ENCODE peak calls at places on chromosomes 5 and 9, in four cellular contexts. One of them, this sample, is unnamed.

GRCh38 chr5:174045470-174046025 is at the start of gene NSG2:
- DNase-seq in IMR-90: peak; percentile 75
- DNase-seq in right cardiac atrium: peak; percentile 83
- DNase-seq in stimulated activated CD8-positive, alpha-beta memory T cell treated with anti-CD3 and anti-CD28 coated beads, Interleukin-7, amount 100 ng/mL, for 1 hour: no peak
- DNase-seq in this sample: peak; percentile 81

GRCh38 chr9:107024193-107024592 is 161.2 kb downstream of the ZNF462 start:
- DNase-seq in IMR-90: no peak
- DNase-seq in right cardiac atrium: no peak
- DNase-seq in stimulated activated CD8-positive, alpha-beta memory T cell treated with anti-CD3 and anti-CD28 coated beads, Interleukin-7, amount 100 ng/mL, for 1 hour: no peak
- DNase-seq in this sample: no peak

GRCh38 chr9:81626511-81626910 is 62.8 kb downstream of the TLE1 start:
- DNase-seq in IMR-90: peak; percentile 75
- DNase-seq in right cardiac atrium: no peak
- DNase-seq in stimulated activated CD8-positive, alpha-beta memory T cell treated with anti-CD3 and anti-CD28 coated beads, Interleukin-7, amount 100 ng/mL, for 1 hour: no peak
- DNase-seq in this sample: no peak

GRCh38 chr5:168578006-168578405 is 1.2 kb downstream of the PANK3 start:
- DNase-seq in IMR-90: peak; percentile 37
- DNase-seq in right cardiac atrium: no peak
- DNase-seq in stimulated activated CD8-positive, alpha-beta memory T cell treated with anti-CD3 and anti-CD28 coated beads, Interleukin-7, amount 100 ng/mL, for 1 hour: no peak
- DNase-seq in this sample: no peak

GRCh38 chr5:172497591-172498255 is 43.4 kb upstream of the SH3PXD2B start:
- DNase-seq in IMR-90: no peak
- DNase-seq in right cardiac atrium: no peak
- DNase-seq in stimulated activated CD8-positive, alpha-beta memory T cell treated with anti-CD3 and anti-CD28 coated beads, Interleukin-7, amount 100 ng/mL, for 1 hour: no peak
- DNase-seq in this sample: no peak

GRCh38 chr9:899440-900184 is 58.1 kb downstream of the DMRT1 start:
- DNase-seq in IMR-90: no peak
- DNase-seq in right cardiac atrium: no peak
- DNase-seq in stimulated activated CD8-positive, alpha-beta memory T cell treated with anti-CD3 and anti-CD28 coated beads, Interleukin-7, amount 100 ng/mL, for 1 hour: no peak
- DNase-seq in this sample: no peak

GRCh38 chr9:137310190-137311052 is 8.3 kb upstream of the NRARP start:
- DNase-seq in IMR-90: no peak
- DNase-seq in right cardiac atrium: no peak
- DNase-seq in stimulated activated CD8-positive, alpha-beta memory T cell treated with anti-CD3 and anti-CD28 coated beads, Interleukin-7, amount 100 ng/mL, for 1 hour: no peak
- DNase-seq in this sample: no peak

GRCh38 chr5:74306845-74307244 is 333.7 kb downstream of the ENC1 start:
- DNase-seq in IMR-90: no peak
- DNase-seq in right cardiac atrium: no peak
- DNase-seq in stimulated activated CD8-positive, alpha-beta memory T cell treated with anti-CD3 and anti-CD28 coated beads, Interleukin-7, amount 100 ng/mL, for 1 hour: no peak
- DNase-seq in this sample: no peak

GRCh38 chr5:140356878-140357730 is 2.9 kb upstream of the SLC4A9 start:
- DNase-seq in IMR-90: no peak
- DNase-seq in right cardiac atrium: no peak
- DNase-seq in stimulated activated CD8-positive, alpha-beta memory T cell treated with anti-CD3 and anti-CD28 coated beads, Interleukin-7, amount 100 ng/mL, for 1 hour: no peak
- DNase-seq in this sample: no peak

GRCh38 chr9:1871486-1872181 is 143.5 kb upstream of the SMARCA2 start:
- DNase-seq in IMR-90: no peak
- DNase-seq in right cardiac atrium: no peak
- DNase-seq in stimulated activated CD8-positive, alpha-beta memory T cell treated with anti-CD3 and anti-CD28 coated beads, Interleukin-7, amount 100 ng/mL, for 1 hour: no peak
- DNase-seq in this sample: no peak

GRCh38 chr9:89759563-89759962 is 154.8 kb downstream of the GADD45G start:
- DNase-seq in IMR-90: no peak
- DNase-seq in right cardiac atrium: no peak
- DNase-seq in stimulated activated CD8-positive, alpha-beta memory T cell treated with anti-CD3 and anti-CD28 coated beads, Interleukin-7, amount 100 ng/mL, for 1 hour: no peak
- DNase-seq in this sample: no peak

GRCh38 chr5:166320923-166321480 is 1970.4 kb upstream of the WWC1 start:
- DNase-seq in IMR-90: no peak
- DNase-seq in right cardiac atrium: no peak
- DNase-seq in stimulated activated CD8-positive, alpha-beta memory T cell treated with anti-CD3 and anti-CD28 coated beads, Interleukin-7, amount 100 ng/mL, for 1 hour: no peak
- DNase-seq in this sample: no peak

GRCh38 chr9:121133104-121133816 is 58.5 kb downstream of the CNTRL start:
- DNase-seq in IMR-90: no peak
- DNase-seq in right cardiac atrium: peak; percentile 15
- DNase-seq in stimulated activated CD8-positive, alpha-beta memory T cell treated with anti-CD3 and anti-CD28 coated beads, Interleukin-7, amount 100 ng/mL, for 1 hour: peak; percentile 37
- DNase-seq in this sample: peak; percentile 75

GRCh38 chr5:32083981-32084430 is 90.1 kb downstream of the GOLPH3 start:
- DNase-seq in IMR-90: no peak
- DNase-seq in right cardiac atrium: no peak
- DNase-seq in stimulated activated CD8-positive, alpha-beta memory T cell treated with anti-CD3 and anti-CD28 coated beads, Interleukin-7, amount 100 ng/mL, for 1 hour: no peak
- DNase-seq in this sample: no peak

GRCh38 chr5:1642621-1643061 is 118.9 kb upstream of the LPCAT1 start:
- DNase-seq in IMR-90: no peak
- DNase-seq in right cardiac atrium: no peak
- DNase-seq in stimulated activated CD8-positive, alpha-beta memory T cell treated with anti-CD3 and anti-CD28 coated beads, Interleukin-7, amount 100 ng/mL, for 1 hour: no peak
- DNase-seq in this sample: no peak